ENCODE peak calls at places on chromosomes 3 and 15, in six cellular contexts. T, O, F, E, Q and R are unnamed samples.

GRCh38 chr3:150074277-150074676 is 103.6 kb upstream of the PFN2 start:
- DNase-seq in E (no peak), O (no peak), T (no peak), Q (no peak), F (no peak), R (no peak)

GRCh38 chr15:74830868-74831267 is 4.4 kb downstream of the CPLX3 start:
- DNase-seq in T (no peak), O (no peak), Q (no peak), F (no peak), E (no peak), R (no peak)

GRCh38 chr3:28699283-28699682 is 350.7 kb upstream of the AZI2 start:
- DNase-seq in Q (no peak), E (no peak), O (no peak), F (no peak), T (no peak), R (no peak)

GRCh38 chr3:62246094-62246493 is 127.3 kb downstream of the FEZF2 start:
- DNase-seq in E (no peak), F (no peak), O (no peak), T (no peak), Q (no peak), R (no peak)

GRCh38 chr3:47370887-47371697 is 9.7 kb upstream of the PTPN23 start:
- DNase-seq in Q (no peak), T (no peak), E (no peak), O (no peak), F (peak), R (peak)

GRCh38 chr3:44050867-44051266 is 190.8 kb upstream of the TOPAZ1 start:
- DNase-seq in O (no peak), E (no peak), T (no peak), F (no peak), Q (no peak), R (no peak)

GRCh38 chr15:67701669-67702068 is 123.6 kb upstream of the SKOR1 start:
- DNase-seq in E (no peak), O (no peak), Q (no peak), F (no peak), T (no peak), R (no peak)

GRCh38 chr15:40722354-40722753 is 27.4 kb downstream of the RAD51 start:
- DNase-seq in T (no peak), F (no peak), E (no peak), Q (no peak), O (no peak), R (no peak)

GRCh38 chr3:72797773-72798543 is 50.3 kb downstream of the SHQ1 start:
- DNase-seq in E (no peak), O (no peak), F (no peak), T (no peak), Q (no peak), R (no peak)

GRCh38 chr3:47874438-47874837 is 71.5 kb downstream of the DHX30 start:
- DNase-seq in T (no peak), Q (no peak), E (no peak), F (no peak), O (no peak), R (no peak)

GRCh38 chr3:9770276-9770812 is 597 bp upstream of the CAMK1 start:
- DNase-seq in O (peak), Q (no peak), F (no peak), E (no peak), T (no peak), R (no peak)

GRCh38 chr3:12405432-12406272 is 78.6 kb upstream of the TSEN2 start:
- DNase-seq in T (no peak), E (no peak), Q (no peak), O (peak), F (no peak), R (no peak)

GRCh38 chr3:61830111-61830400 is 268.7 kb downstream of the PTPRG start:
- DNase-seq in O (peak), F (no peak), E (no peak), Q (no peak), T (no peak), R (no peak)

GRCh38 chr3:113231391-113231790 is 20.0 kb downstream of the BOC start:
- DNase-seq in F (no peak), Q (no peak), T (no peak), O (no peak), E (no peak), R (no peak)

GRCh38 chr3:152205097-152205593 is 63.6 kb upstream of the MBNL1 start:
- DNase-seq in O (no peak), F (no peak), E (no peak), Q (no peak), T (no peak), R (no peak)

GRCh38 chr15:74768771-74769342 is 13.0 kb upstream of the CSK start:
- DNase-seq in O (peak), T (peak), Q (no peak), F (peak), E (no peak), R (peak)

GRCh38 chr3:20984594-20985207 is 766.3 kb downstream of the ZNF385D start:
- DNase-seq in Q (no peak), E (no peak), T (no peak), O (no peak), F (no peak), R (no peak)

GRCh38 chr3:122497425-122497824 is 17.3 kb downstream of the KPNA1 start:
- DNase-seq in F (peak), Q (no peak), E (no peak), T (no peak), O (no peak), R (peak)

GRCh38 chr15:41020829-41021228 is 67.6 kb downstream of the CHAC1 start:
- DNase-seq in O (no peak), F (no peak), Q (no peak), T (no peak), E (no peak), R (no peak)

GRCh38 chr3:140863481-140864084 is 78.1 kb upstream of the SLC25A36 start:
- DNase-seq in F (peak), Q (peak), T (no peak), E (no peak), O (peak), R (peak)

GRCh38 chr3:69781593-69781992 is 42.3 kb downstream of the MITF start:
- DNase-seq in O (no peak), Q (no peak), T (no peak), E (no peak), F (no peak), R (no peak)